ENCODE peak calls at places on chromosome 20, in ten cellular contexts. Z is sigmoid colon, V is stomach, M is A549, C is tibial artery, X is heart right ventricle, E is OCI-LY7, H is IMR-90, W is adrenal gland, A is mammary epithelial cell. K is an unnamed sample.

GRCh38 chr20:63792866-63793265 is 38.2 kb downstream of the ZBTB46 start:
- DNase-seq in Z (no peak), V (no peak), M (no peak), C (no peak), X (no peak), E (no peak), H (no peak), W (no peak), A (no peak), K (no peak)

GRCh38 chr20:10059006-10059405 is 24.2 kb downstream of the ANKEF1 start:
- DNase-seq in Z (no peak), V (no peak), M (no peak), C (no peak), X (no peak), E (no peak), H (no peak), W (no peak), A (peak; percentile 33), K (no peak)

GRCh38 chr20:35005463-35005961 is 49.8 kb downstream of the MYH7B start:
- DNase-seq in Z (peak; percentile 56), V (no peak), M (no peak), C (peak; percentile 14), X (no peak), E (no peak), H (no peak), W (no peak), A (no peak), K (no peak)

GRCh38 chr20:11937230-11937629 is 19.5 kb downstream of the BTBD3 start:
- DNase-seq in Z (no peak), V (no peak), M (no peak), C (no peak), X (no peak), E (no peak), H (no peak), W (no peak), A (no peak), K (no peak)

GRCh38 chr20:20440473-20440872 is 72.6 kb downstream of the INSM1 start:
- DNase-seq in Z (no peak), V (no peak), M (no peak), C (no peak), X (no peak), E (no peak), H (no peak), W (no peak), A (no peak), K (no peak)

GRCh38 chr20:15042723-15043122 is 705.3 kb upstream of the FLRT3 start:
- DNase-seq in Z (no peak), V (no peak), M (no peak), C (no peak), X (no peak), E (no peak), H (no peak), W (no peak), A (no peak), K (no peak)

GRCh38 chr20:38429301-38429700 is 5.8 kb downstream of the SNHG17 start:
- DNase-seq in Z (no peak), V (no peak), M (no peak), C (no peak), X (no peak), E (no peak), H (no peak), W (no peak), A (no peak), K (no peak)

GRCh38 chr20:16313917-16314316 is 259.3 kb downstream of the KIF16B start:
- DNase-seq in Z (no peak), V (no peak), M (no peak), C (no peak), X (no peak), E (no peak), H (no peak), W (no peak), A (no peak), K (no peak)

GRCh38 chr20:8473459-8473858 is 341.4 kb downstream of the PLCB1 start:
- DNase-seq in Z (no peak), V (no peak), M (no peak), C (no peak), X (no peak), E (no peak), H (peak; percentile 60), W (no peak), A (no peak), K (no peak)

GRCh38 chr20:11849270-11849920 is 68.3 kb upstream of the BTBD3 start:
- DNase-seq in Z (no peak), V (no peak), M (no peak), C (no peak), X (no peak), E (no peak), H (peak; percentile 50), W (no peak), A (no peak), K (no peak)

GRCh38 chr20:8901237-8902025 is 167.5 kb upstream of the PLCB4 start:
- DNase-seq in Z (peak; percentile 77), V (no peak), M (no peak), C (peak; percentile 45), X (peak; percentile 42), E (no peak), H (no peak), W (peak; percentile 17), A (no peak), K (no peak)

GRCh38 chr20:32051720-32052089 is 337 bp upstream of the HCK start:
- DNase-seq in Z (no peak), V (no peak), M (no peak), C (no peak), X (no peak), E (no peak), H (no peak), W (no peak), A (no peak), K (no peak)
- H3K27ac ChIP-seq in Z (peak overlapping the region; percentile 59), V (peak overlapping the region; percentile 33), M (no peak overlapping the region), C (no peak overlapping the region), X (peak overlapping the region; percentile 70), E (no peak overlapping the region), H (no peak overlapping the region), W (peak overlapping the region; percentile 81), A (no peak overlapping the region), K (no peak overlapping the region)

DNA sequence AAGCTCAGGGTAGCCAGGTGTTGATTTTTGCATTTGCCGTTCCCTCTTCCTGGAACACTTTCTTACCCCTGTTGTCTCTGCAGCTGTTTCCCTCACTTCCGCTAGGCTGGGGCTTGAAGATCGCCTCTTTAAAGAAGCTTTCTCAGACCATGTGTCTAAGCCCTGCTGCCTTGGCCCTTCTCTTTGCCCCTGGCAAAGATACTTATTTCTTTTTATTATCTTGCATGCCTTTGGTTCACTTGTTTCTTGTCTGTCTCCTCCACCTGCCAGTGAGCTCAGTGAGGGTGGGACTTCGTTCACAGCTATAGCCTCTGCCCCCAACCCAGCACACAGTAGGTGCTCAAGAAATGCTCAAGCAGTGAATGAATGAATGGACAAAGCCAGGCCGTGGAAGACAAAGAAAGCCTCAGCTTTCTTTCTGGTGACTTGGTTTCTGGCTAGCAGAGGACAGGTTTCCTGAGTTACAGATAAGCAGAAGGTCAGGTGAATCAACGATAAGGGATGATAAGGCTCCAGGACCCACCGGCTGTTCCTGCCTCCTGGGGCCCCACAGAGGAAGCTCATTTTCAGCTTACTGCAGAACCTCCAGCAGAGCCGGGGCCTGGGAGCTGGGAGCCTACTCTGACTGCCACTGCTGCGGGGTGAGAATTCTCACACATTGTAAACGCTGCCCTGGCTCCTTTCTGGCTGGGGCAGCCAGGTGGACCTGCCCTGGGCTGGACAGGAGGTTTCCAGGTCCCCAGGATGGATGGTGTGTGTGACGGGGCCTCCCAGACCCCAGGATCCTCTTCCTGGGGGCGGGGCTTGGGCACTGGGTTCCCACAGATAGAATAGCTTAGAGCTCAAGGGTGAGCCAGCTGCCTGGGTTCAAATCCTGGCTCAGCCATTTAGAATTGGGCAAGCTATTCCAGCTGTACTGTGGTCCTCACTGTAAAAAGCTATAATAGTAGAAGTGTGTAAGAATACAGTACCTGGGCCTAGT is 29.8 kb downstream of the SNAI1 start:
- DNase-seq in Z (no peak), V (no peak), M (no peak), C (no peak), X (no peak), E (peak; percentile 94), H (no peak), W (no peak), A (no peak), K (no peak)
- H3K27ac ChIP-seq in Z (no peak overlapping the region), V (no peak overlapping the region), M (no peak overlapping the region), C (no peak overlapping the region), X (no peak overlapping the region), E (peak overlapping the region; percentile 96), H (no peak overlapping the region), W (no peak overlapping the region), A (no peak overlapping the region), K (no peak overlapping the region)

DNA sequence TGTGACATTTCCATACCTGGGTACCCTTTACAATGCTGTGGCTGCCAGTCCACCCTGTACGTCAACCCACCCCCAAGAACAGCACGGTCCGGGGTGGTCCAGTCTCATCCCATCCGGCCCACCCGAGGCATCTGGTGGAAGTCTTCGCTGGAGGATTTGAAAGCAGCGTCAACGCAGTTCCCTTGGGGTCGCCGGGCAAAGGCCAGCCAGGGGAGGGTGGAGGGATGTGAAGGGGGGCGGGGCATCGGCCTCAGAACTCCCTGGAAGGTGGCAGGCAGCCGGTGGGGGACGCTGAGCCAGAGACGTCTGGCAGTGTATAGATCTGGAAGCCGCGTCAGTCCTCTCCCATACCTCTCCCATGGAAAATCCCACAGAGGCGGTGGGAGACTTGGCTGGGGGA is 1944.0 kb upstream of the DEFB115 start:
- DNase-seq in Z (peak; percentile 65), V (no peak), M (no peak), C (no peak), X (no peak), E (no peak), H (no peak), W (no peak), A (no peak), K (no peak)
- H3K27ac ChIP-seq in Z (no peak overlapping the region), V (no peak overlapping the region), M (no peak overlapping the region), C (no peak overlapping the region), X (no peak overlapping the region), E (no peak overlapping the region), H (no peak overlapping the region), W (no peak overlapping the region), A (no peak overlapping the region), K (no peak overlapping the region)

DNA sequence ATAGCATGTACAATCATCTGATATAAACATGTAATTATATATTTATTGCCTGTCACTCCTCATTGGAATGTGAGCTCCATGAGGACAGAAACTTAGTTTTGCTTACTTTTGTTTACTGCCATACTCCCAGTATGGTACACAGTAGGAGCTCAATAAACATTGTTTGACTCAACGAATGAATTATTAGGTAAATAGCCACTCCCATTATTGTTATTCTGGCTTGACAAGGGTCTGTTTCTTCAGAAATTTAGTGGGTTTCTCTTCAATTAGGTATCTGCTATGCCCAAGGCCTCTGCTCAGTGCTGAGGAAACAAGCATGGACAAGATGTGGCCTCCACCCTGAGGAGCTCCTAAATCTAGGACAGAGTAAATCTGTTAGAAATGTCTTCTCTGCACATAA is 6.3 kb downstream of the BCL2L1 start:
- DNase-seq in Z (no peak), V (no peak), M (no peak), C (no peak), X (no peak), E (no peak), H (no peak), W (no peak), A (no peak), K (no peak)
- H3K27ac ChIP-seq in Z (peak overlapping the region; percentile 60), V (peak overlapping the region; percentile 97), M (peak overlapping the region; percentile 96), C (peak overlapping the region; percentile 97), X (peak overlapping the region; percentile 99), E (no peak overlapping the region), H (no peak overlapping the region), W (peak overlapping the region; percentile 60), A (peak overlapping the region; percentile 60), K (peak overlapping the region; percentile 100)

K was measured in epithelial cell of prostate.